ENCODE peak calls at places on chromosomes 1 and 21, in ten cellular contexts. V is HL-60; U is ovary; B is CD8-positive, alpha-beta T cell; J is mammary epithelial cell; W is esophagus muscularis mucosa; S is prostate gland; K is dorsolateral prefrontal cortex; I is sigmoid colon; T is hepatocyte. R is an unnamed sample.
A peak's percentile ranks its signal among the peaks of the same experiment; 100 is the strongest.

GRCh38 chr1:99992760-99993467 is 23.1 kb downstream of the SLC35A3 start:
- DNase-seq in S (no peak), I (no peak), T (no peak), V (no peak), U (no peak), W (no peak), B (no peak), J (peak; percentile 23), K (no peak), R (no peak)

GRCh38 chr21:44093761-44094160 is 13.4 kb upstream of the PWP2 start:
- DNase-seq in V (no peak), T (no peak), S (no peak), U (no peak), K (no peak), I (no peak), W (no peak), J (no peak), B (no peak), R (peak; percentile 64)

GRCh38 chr1:220880726-220881506 is 1.7 kb downstream of the HLX start:
- DNase-seq in S (no peak), V (peak; percentile 85), U (peak; percentile 63), W (peak; percentile 90), T (peak; percentile 60), I (peak; percentile 96), J (no peak), K (no peak), B (no peak), R (no peak)

GRCh38 chr1:61184035-61184713 is 101.8 kb downstream of the NFIA start:
- DNase-seq in I (peak; percentile 98), W (peak; percentile 97), K (peak; percentile 93), U (peak; percentile 97), S (peak; percentile 95), B (no peak), J (peak; percentile 11), V (no peak), T (peak; percentile 69), R (peak; percentile 92)

GRCh38 chr1:9942399-9942938 is 722 bp downstream of the LZIC start:
- DNase-seq in J (peak; percentile 57), B (no peak), K (no peak), U (no peak), I (no peak), S (no peak), W (no peak), V (peak; percentile 25), T (peak; percentile 66), R (no peak)

GRCh38 chr1:97870574-97870973 is 50.3 kb downstream of the DPYD start:
- DNase-seq in K (no peak), S (no peak), T (no peak), B (no peak), J (no peak), W (no peak), U (no peak), V (no peak), I (no peak), R (no peak)

GRCh38 chr1:156748670-156749428 is 2.6 kb downstream of the HDGF start:
- DNase-seq in S (no peak), U (peak; percentile 75), B (no peak), V (peak; percentile 85), I (peak; percentile 87), T (peak; percentile 70), K (no peak), W (no peak), J (peak; percentile 90), R (peak; percentile 81)

GRCh38 chr1:6351480-6352137 is 42.0 kb downstream of the ACOT7 start:
- DNase-seq in S (peak; percentile 53), V (no peak), B (no peak), K (no peak), T (no peak), J (peak; percentile 51), W (no peak), U (no peak), I (peak; percentile 74), R (no peak)

GRCh38 chr1:209428241-209428921 is 155.1 kb upstream of the CAMK1G start:
- DNase-seq in T (peak; percentile 36), B (no peak), W (no peak), I (no peak), K (no peak), J (peak; percentile 97), V (no peak), U (no peak), S (peak; percentile 86), R (peak; percentile 33)

GRCh38 chr1:177142791-177143382 is 21.6 kb downstream of the ASTN1 start:
- DNase-seq in W (no peak), S (no peak), V (no peak), I (no peak), K (no peak), J (no peak), T (no peak), U (no peak), B (no peak), R (no peak)

DNA sequence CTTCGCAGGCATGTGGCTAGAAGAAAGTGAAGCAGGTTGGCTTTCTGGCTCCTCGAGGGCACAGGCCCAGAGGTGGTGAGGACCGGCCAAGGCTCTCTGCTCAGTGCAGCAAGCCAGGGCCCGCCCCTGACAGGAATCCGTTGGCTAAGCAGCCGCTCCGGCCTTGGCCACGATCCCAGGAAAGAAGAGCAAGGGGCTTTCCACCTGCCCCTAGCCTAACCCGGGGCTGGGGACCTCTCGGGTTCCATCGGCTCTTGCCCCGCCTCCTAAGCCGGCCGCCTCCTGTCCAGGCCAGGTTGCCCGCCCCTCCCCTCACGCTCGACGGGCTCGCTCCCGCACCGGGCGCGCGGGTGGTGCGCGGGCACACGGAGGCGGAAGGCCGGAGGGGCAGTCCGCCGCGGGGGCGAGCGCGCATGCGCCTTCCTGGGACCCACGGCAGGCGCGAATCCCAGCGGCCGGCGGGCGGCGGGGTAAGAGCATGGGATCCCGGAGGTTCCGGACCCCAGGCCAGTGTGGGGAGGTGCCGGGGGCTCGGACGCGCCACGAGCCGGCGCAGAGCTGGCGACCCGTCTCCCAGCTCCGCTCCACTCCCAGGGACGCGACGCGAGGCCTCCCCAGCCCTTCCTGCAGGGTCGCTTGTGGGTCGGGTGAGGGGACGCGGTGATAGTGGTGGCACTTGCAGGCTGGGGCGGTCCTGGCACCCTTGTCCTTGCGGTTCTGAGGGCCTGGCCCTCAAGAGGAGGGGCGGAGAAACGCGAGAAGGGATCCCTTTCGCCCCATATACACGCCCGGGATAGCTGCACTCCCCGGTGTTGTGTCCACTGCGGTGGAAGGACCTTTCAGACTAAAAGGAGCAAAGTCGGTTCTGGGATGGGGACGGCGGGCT is at the start of gene ALG6:
- DNase-seq in S (peak; percentile 90), U (peak; percentile 93), W (peak; percentile 96), V (peak; percentile 73), K (peak; percentile 87), B (peak; percentile 92), I (peak; percentile 94), J (peak; percentile 92), T (peak; percentile 98), R (peak; percentile 90)
- TF ChIP-seq CTCF in S (peak; percentile 51), U (no peak), W (peak; percentile 26), V (no peak), K (peak; percentile 56), B (no peak), I (no peak), J (no peak), T (no peak), R (no peak)

DNA sequence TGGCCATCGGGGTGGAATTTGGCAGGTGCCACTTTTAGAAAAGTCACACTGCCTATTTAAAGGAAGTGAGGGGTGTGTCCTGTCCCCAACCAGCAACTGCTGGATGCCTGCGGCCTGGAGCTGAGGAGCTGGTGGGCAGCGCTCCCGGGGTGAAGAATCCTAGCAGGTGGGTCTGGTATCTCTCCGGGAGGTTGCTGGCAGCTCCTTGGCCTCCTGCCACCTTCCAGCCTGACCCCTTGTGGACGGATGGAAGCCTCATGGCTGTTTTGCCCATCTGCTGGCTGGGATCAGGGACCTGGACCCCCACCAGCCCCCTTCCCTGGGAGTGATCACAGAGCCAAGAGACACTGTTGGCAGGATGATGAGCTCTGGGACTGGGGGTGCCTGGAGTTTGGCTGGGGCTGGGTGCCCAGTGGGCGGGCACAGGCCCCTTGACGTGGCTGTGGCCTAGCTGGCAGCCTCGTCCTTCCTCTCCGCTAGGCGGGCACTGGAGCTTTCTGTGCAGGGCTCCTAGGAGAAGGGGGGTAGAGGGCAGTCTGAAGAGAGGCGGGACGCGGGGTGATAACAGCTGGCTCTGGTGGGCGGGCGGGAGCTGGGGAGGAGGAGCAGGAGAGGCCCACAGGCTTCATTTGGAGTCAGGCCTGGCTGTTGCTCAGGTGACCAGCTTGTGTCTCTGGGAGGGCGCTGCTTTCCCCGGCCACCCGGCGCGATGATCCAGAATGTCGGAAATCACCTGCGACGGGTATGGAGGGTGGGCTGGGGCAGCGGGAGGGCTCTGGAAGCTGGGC is at the start of gene ACOT11:
- DNase-seq in S (peak; percentile 77), J (no peak), U (peak; percentile 95), I (peak; percentile 98), B (no peak), V (peak; percentile 50), T (peak; percentile 83), K (peak; percentile 80), W (no peak), R (peak; percentile 95)
- H3K27ac ChIP-seq in S (peak within 1 kb of the TSS; percentile 78), J (no peak within 1 kb of the TSS), U (peak within 1 kb of the TSS; percentile 33), I (peak within 1 kb of the TSS; percentile 90), B (no peak within 1 kb of the TSS), V (peak within 1 kb of the TSS; percentile 70), T (peak within 1 kb of the TSS; percentile 85), K (peak within 1 kb of the TSS; percentile 77), W (peak within 1 kb of the TSS; percentile 89), R (peak within 1 kb of the TSS; percentile 87)

DNA sequence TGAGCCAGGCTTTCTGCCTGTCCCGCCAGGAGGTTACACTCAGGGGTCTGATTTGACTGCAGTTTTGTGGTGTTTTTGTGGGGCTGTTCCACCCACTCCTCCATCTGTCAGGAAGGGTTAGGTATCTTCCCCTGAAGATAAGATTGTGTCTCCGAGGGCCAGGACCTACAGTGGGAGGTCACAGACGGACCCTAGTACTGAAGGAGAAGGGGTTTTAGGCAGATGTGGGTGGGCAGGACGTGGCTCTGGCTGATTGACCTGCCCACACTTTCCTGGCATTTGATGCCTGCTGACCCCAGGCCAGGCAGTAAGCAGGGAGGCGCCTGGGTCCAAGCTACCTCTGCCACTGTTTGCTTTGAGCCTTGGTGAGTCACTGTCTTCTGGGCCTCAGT is 13.9 kb downstream of the RPS6KA1 start:
- DNase-seq in U (no peak), B (no peak), K (no peak), I (no peak), J (no peak), S (no peak), V (no peak), T (no peak), W (no peak), R (no peak)
- H3K4me3 ChIP-seq in U (no peak overlapping the region), B (no peak overlapping the region), K (no peak overlapping the region), I (peak overlapping the region; percentile 26), J (no peak overlapping the region), S (no peak overlapping the region), V (peak overlapping the region; percentile 43), T (no peak overlapping the region), W (no peak overlapping the region), R (peak overlapping the region; percentile 24)

DNA sequence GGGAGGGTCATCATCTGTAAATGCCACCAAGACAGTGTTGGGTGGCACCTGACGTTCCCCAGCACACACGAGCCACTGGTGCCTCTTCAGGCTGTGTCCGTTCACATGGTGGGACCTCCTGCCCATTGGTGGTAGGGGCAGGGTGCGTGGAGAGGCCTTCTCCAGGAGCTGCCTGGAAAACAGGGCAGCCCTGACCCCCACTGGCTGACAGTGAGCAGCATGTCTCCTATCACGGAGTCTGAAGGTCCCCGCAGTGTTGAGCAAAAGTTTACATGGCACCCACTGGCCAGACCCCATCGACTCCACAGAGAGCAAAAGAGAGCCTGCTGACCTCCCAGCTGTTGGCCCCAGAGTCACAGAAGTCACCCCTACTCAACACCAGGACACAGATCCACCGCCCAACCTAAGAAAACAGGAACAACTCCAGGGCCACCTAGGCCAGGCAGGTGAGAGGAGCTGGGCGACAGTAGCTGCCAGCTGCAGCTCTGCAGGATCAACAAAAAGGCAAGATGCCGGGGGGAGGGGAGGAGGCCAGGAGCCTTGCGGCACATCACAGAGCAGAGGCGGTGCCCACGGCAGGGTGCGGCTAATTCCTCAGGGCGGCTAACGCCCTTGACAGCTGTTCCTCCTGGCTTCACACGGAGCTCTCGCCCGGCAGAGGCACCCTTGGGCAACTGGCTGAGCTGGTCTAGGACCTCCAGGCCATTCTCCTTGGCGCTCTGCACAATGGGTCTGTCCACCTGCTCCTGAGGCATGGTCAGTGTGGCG is 14.4 kb upstream of the IFI6 start:
- DNase-seq in W (no peak), T (peak; percentile 65), J (no peak), K (no peak), S (no peak), B (no peak), I (no peak), U (no peak), V (no peak), R (no peak)
- TF ChIP-seq CTCF in W (no peak), T (no peak), J (no peak), K (no peak), S (no peak), B (no peak), I (no peak), U (no peak), V (no peak), R (no peak)